ENCODE peak calls at places on chromosomes 12 and 14, in six cellular contexts. One of them, this sample, is unnamed.

GRCh38 chr12:55974308-55974724 is 438 bp downstream of the RAB5B start:
- DNase-seq in mucosa of descending colon: no peak
- DNase-seq in fibroblast of pulmonary artery: peak; percentile 50
- DNase-seq in stomach: peak; percentile 54
- DNase-seq in heart left ventricle: peak; percentile 65
- DNase-seq in cardiac fibroblast: peak; percentile 58
- DNase-seq in this sample: peak; percentile 49

GRCh38 chr14:102655154-102655553 is 62.7 kb downstream of the RCOR1 start:
- DNase-seq in stomach: no peak
- DNase-seq in cardiac fibroblast: peak; percentile 55
- DNase-seq in fibroblast of pulmonary artery: peak; percentile 78
- DNase-seq in heart left ventricle: no peak
- DNase-seq in mucosa of descending colon: no peak
- DNase-seq in this sample: peak; percentile 24

GRCh38 chr14:21672116-21672515 is 1.5 kb downstream of the OR4E1 start:
- DNase-seq in mucosa of descending colon: no peak
- DNase-seq in stomach: no peak
- DNase-seq in fibroblast of pulmonary artery: peak; percentile 24
- DNase-seq in heart left ventricle: no peak
- DNase-seq in cardiac fibroblast: no peak
- DNase-seq in this sample: peak; percentile 27

GRCh38 chr12:90399317-90399716 is 555.7 kb downstream of the CCER1 start:
- DNase-seq in stomach: no peak
- DNase-seq in heart left ventricle: no peak
- DNase-seq in cardiac fibroblast: peak; percentile 4
- DNase-seq in fibroblast of pulmonary artery: no peak
- DNase-seq in mucosa of descending colon: no peak
- DNase-seq in this sample: peak; percentile 36

GRCh38 chr12:105835505-105835904 is 303.2 kb downstream of the NUAK1 start:
- DNase-seq in fibroblast of pulmonary artery: no peak
- DNase-seq in stomach: no peak
- DNase-seq in cardiac fibroblast: no peak
- DNase-seq in mucosa of descending colon: no peak
- DNase-seq in heart left ventricle: no peak
- DNase-seq in this sample: no peak

GRCh38 chr12:938810-939209 is 10.7 kb downstream of the RAD52 start:
- DNase-seq in stomach: peak; percentile 1
- DNase-seq in fibroblast of pulmonary artery: no peak
- DNase-seq in cardiac fibroblast: no peak
- DNase-seq in heart left ventricle: no peak
- DNase-seq in mucosa of descending colon: no peak
- DNase-seq in this sample: no peak

GRCh38 chr12:116443706-116444589 is 115.2 kb upstream of the MAP1LC3B2 start:
- DNase-seq in heart left ventricle: no peak
- DNase-seq in fibroblast of pulmonary artery: no peak
- DNase-seq in cardiac fibroblast: no peak
- DNase-seq in stomach: no peak
- DNase-seq in mucosa of descending colon: no peak
- DNase-seq in this sample: no peak

GRCh38 chr14:75277796-75278421 is 719 bp upstream of the FOS start:
- DNase-seq in stomach: no peak
- DNase-seq in mucosa of descending colon: no peak
- DNase-seq in cardiac fibroblast: peak; percentile 85
- DNase-seq in heart left ventricle: no peak
- DNase-seq in fibroblast of pulmonary artery: peak; percentile 78
- DNase-seq in this sample: no peak

GRCh38 chr14:67547224-67547780 is 14.2 kb downstream of the PLEKHH1 start:
- DNase-seq in mucosa of descending colon: no peak
- DNase-seq in stomach: no peak
- DNase-seq in fibroblast of pulmonary artery: no peak
- DNase-seq in heart left ventricle: no peak
- DNase-seq in cardiac fibroblast: no peak
- DNase-seq in this sample: no peak

GRCh38 chr12:6420364-6420763 is 24.4 kb upstream of the CD27 start:
- DNase-seq in stomach: no peak
- DNase-seq in heart left ventricle: no peak
- DNase-seq in mucosa of descending colon: no peak
- DNase-seq in fibroblast of pulmonary artery: no peak
- DNase-seq in cardiac fibroblast: no peak
- DNase-seq in this sample: no peak

GRCh38 chr14:46717211-46717610 is 65.6 kb upstream of the RPL10L start:
- DNase-seq in mucosa of descending colon: no peak
- DNase-seq in stomach: no peak
- DNase-seq in heart left ventricle: no peak
- DNase-seq in fibroblast of pulmonary artery: no peak
- DNase-seq in cardiac fibroblast: no peak
- DNase-seq in this sample: no peak

GRCh38 chr12:89253483-89253882 is 98.8 kb downstream of the DUSP6 start:
- DNase-seq in heart left ventricle: no peak
- DNase-seq in mucosa of descending colon: no peak
- DNase-seq in cardiac fibroblast: no peak
- DNase-seq in stomach: no peak
- DNase-seq in fibroblast of pulmonary artery: no peak
- DNase-seq in this sample: no peak

GRCh38 chr14:24204163-24205146 is 1.0 kb upstream of the TSSK4 start:
- DNase-seq in cardiac fibroblast: no peak
- DNase-seq in fibroblast of pulmonary artery: no peak
- DNase-seq in heart left ventricle: no peak
- DNase-seq in mucosa of descending colon: no peak
- DNase-seq in stomach: no peak
- DNase-seq in this sample: no peak

GRCh38 chr12:75364918-75365317 is 26.0 kb upstream of the GLIPR1L2 start:
- DNase-seq in fibroblast of pulmonary artery: peak; percentile 18
- DNase-seq in cardiac fibroblast: no peak
- DNase-seq in stomach: no peak
- DNase-seq in mucosa of descending colon: no peak
- DNase-seq in heart left ventricle: no peak
- DNase-seq in this sample: peak; percentile 80

GRCh38 chr14:22549981-22550670 is 38.9 kb downstream of the DAD1 start:
- DNase-seq in mucosa of descending colon: no peak
- DNase-seq in heart left ventricle: no peak
- DNase-seq in cardiac fibroblast: peak; percentile 42
- DNase-seq in stomach: no peak
- DNase-seq in fibroblast of pulmonary artery: peak; percentile 62
- DNase-seq in this sample: no peak

GRCh38 chr12:4041191-4041885 is 168.1 kb upstream of the PARP11 start:
- DNase-seq in fibroblast of pulmonary artery: no peak
- DNase-seq in heart left ventricle: no peak
- DNase-seq in cardiac fibroblast: no peak
- DNase-seq in mucosa of descending colon: peak; percentile 46
- DNase-seq in stomach: no peak
- DNase-seq in this sample: no peak

GRCh38 chr12:69556383-69556782 is 28.9 kb upstream of the CCT2 start:
- DNase-seq in mucosa of descending colon: no peak
- DNase-seq in stomach: no peak
- DNase-seq in heart left ventricle: no peak
- DNase-seq in cardiac fibroblast: no peak
- DNase-seq in fibroblast of pulmonary artery: no peak
- DNase-seq in this sample: no peak

GRCh38 chr12:25155031-25155576 is 39.9 kb downstream of the DNAI7 start:
- DNase-seq in stomach: no peak
- DNase-seq in heart left ventricle: no peak
- DNase-seq in fibroblast of pulmonary artery: peak; percentile 53
- DNase-seq in mucosa of descending colon: no peak
- DNase-seq in cardiac fibroblast: peak; percentile 42
- DNase-seq in this sample: peak; percentile 49

GRCh38 chr12:107475900-107476299 is 209.7 kb upstream of the PWP1 start:
- DNase-seq in mucosa of descending colon: no peak
- DNase-seq in cardiac fibroblast: no peak
- DNase-seq in heart left ventricle: no peak
- DNase-seq in fibroblast of pulmonary artery: no peak
- DNase-seq in stomach: no peak
- DNase-seq in this sample: no peak

GRCh38 chr14:68819260-68819691 is 26.4 kb upstream of the ZFP36L1 start:
- DNase-seq in stomach: peak; percentile 50
- DNase-seq in fibroblast of pulmonary artery: peak; percentile 53
- DNase-seq in mucosa of descending colon: peak; percentile 75
- DNase-seq in cardiac fibroblast: peak; percentile 63
- DNase-seq in heart left ventricle: peak; percentile 31
- DNase-seq in this sample: peak; percentile 90

GRCh38 chr12:84562331-84562730 is 350.3 kb downstream of the SLC6A15 start:
- DNase-seq in heart left ventricle: no peak
- DNase-seq in cardiac fibroblast: no peak
- DNase-seq in fibroblast of pulmonary artery: no peak
- DNase-seq in stomach: no peak
- DNase-seq in mucosa of descending colon: no peak
- DNase-seq in this sample: no peak

GRCh38 chr12:71661977-71662522 is 1.6 kb downstream of the ZFC3H1 start:
- DNase-seq in stomach: no peak
- DNase-seq in mucosa of descending colon: no peak
- DNase-seq in heart left ventricle: no peak
- DNase-seq in fibroblast of pulmonary artery: peak; percentile 82
- DNase-seq in cardiac fibroblast: peak; percentile 79
- DNase-seq in this sample: peak; percentile 28

GRCh38 chr12:113924341-113924740 is 41.8 kb downstream of the RBM19 start:
- DNase-seq in fibroblast of pulmonary artery: no peak
- DNase-seq in heart left ventricle: no peak
- DNase-seq in cardiac fibroblast: no peak
- DNase-seq in stomach: no peak
- DNase-seq in mucosa of descending colon: no peak
- DNase-seq in this sample: no peak

GRCh38 chr12:110365743-110366473 is 37.6 kb downstream of the ANAPC7 start:
- DNase-seq in stomach: no peak
- DNase-seq in mucosa of descending colon: no peak
- DNase-seq in cardiac fibroblast: no peak
- DNase-seq in heart left ventricle: no peak
- DNase-seq in fibroblast of pulmonary artery: no peak
- DNase-seq in this sample: no peak
- TF ChIP-seq CTCF in stomach: no peak
- TF ChIP-seq CTCF in mucosa of descending colon: no peak
- TF ChIP-seq CTCF in cardiac fibroblast: no peak
- TF ChIP-seq CTCF in heart left ventricle: no peak
- TF ChIP-seq CTCF in fibroblast of pulmonary artery: no peak
- TF ChIP-seq CTCF in this sample: no peak

DNA sequence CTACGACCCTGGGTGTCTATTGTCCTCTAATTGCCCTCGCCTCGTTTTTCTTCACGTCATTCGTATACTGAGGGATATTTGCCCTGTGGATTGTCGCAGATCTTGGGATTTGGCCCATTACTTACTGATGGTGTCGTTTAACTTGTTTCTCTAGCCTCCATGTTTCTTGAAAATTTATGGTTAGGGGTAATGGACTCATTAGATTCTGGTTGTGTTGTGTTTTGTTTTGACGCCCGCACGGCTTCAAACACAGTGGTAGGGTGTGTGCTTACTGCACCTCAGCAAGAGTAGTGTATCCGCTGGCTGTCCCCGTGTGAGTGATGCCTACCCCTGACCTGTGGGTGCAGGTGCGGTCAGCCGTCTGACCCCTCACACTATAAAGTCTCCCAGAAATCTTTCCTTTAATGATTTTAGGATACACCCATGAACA is 874 bp upstream of the RNU6-8 start:
- DNase-seq in cardiac fibroblast: peak; percentile 3
- DNase-seq in mucosa of descending colon: peak; percentile 48
- DNase-seq in heart left ventricle: peak; percentile 43
- DNase-seq in fibroblast of pulmonary artery: peak; percentile 3
- DNase-seq in stomach: no peak
- DNase-seq in this sample: no peak
- H3K4me3 ChIP-seq in cardiac fibroblast: peak overlapping the region; percentile 50
- H3K4me3 ChIP-seq in mucosa of descending colon: peak overlapping the region; percentile 14
- H3K4me3 ChIP-seq in heart left ventricle: peak overlapping the region; percentile 70
- H3K4me3 ChIP-seq in fibroblast of pulmonary artery: peak overlapping the region; percentile 70
- H3K4me3 ChIP-seq in stomach: peak overlapping the region; percentile 78
- H3K4me3 ChIP-seq in this sample: peak overlapping the region; percentile 63

GRCh38 chr12:8948711-8949524 is 527 bp downstream of the M6PR start:
- DNase-seq in mucosa of descending colon: no peak
- DNase-seq in cardiac fibroblast: peak; percentile 50
- DNase-seq in fibroblast of pulmonary artery: peak; percentile 63
- DNase-seq in heart left ventricle: no peak
- DNase-seq in stomach: no peak
- DNase-seq in this sample: peak; percentile 41

GRCh38 chr12:8950287-8950574 is 786 bp upstream of the M6PR start:
- DNase-seq in cardiac fibroblast: no peak
- DNase-seq in fibroblast of pulmonary artery: no peak
- DNase-seq in mucosa of descending colon: no peak
- DNase-seq in stomach: no peak
- DNase-seq in heart left ventricle: no peak
- DNase-seq in this sample: no peak

GRCh38 chr12:8951744-8952143 is 2.3 kb upstream of the M6PR start:
- DNase-seq in stomach: no peak
- DNase-seq in mucosa of descending colon: no peak
- DNase-seq in heart left ventricle: no peak
- DNase-seq in cardiac fibroblast: no peak
- DNase-seq in fibroblast of pulmonary artery: no peak
- DNase-seq in this sample: no peak

GRCh38 chr12:8949525-8950286 is at the start of gene M6PR:
- DNase-seq in stomach: peak; percentile 90
- DNase-seq in fibroblast of pulmonary artery: peak; percentile 94
- DNase-seq in cardiac fibroblast: peak; percentile 95
- DNase-seq in mucosa of descending colon: peak; percentile 94
- DNase-seq in heart left ventricle: peak; percentile 95
- DNase-seq in this sample: peak; percentile 93

DNA sequence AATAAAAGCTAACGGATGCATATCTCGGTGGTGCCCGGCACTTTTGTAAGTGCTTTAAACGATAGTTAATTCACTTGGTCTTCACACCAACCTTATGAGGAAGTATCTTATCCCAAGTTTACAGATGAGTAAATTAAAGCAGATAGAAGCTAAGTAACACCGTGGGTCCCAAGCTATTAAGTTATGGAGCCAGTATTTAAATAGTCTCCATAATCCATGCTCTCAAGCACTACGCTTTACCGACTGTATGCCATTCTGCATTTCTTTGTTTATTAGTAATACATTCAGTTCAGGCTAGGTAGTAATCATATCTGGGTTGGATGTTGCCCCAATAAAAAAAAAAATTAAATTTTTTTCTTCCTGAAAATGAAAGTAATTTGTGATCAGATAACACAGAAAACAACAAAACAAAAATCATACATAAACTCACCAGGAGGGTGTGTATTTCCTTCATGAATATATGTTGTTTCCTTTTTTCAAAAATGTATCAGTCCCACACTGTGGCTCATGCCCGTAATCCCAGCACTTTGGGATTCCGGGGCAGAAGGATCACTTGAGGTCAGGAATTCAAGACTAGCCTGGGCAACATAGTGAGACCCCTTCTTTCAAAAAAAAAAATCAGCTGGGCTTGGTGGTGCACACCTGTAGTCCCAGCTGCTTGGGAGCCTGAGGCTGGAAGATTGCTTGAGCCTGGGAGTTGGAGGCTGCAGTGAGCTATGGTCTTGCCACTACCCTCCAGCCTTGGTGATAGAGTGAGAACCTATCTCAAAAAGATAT is 1.4 kb upstream of the M6PR start:
- DNase-seq in mucosa of descending colon: no peak
- DNase-seq in stomach: no peak
- DNase-seq in cardiac fibroblast: no peak
- DNase-seq in fibroblast of pulmonary artery: no peak
- DNase-seq in heart left ventricle: no peak
- DNase-seq in this sample: no peak
- TF ChIP-seq CTCF in mucosa of descending colon: no peak
- TF ChIP-seq CTCF in stomach: no peak
- TF ChIP-seq CTCF in cardiac fibroblast: no peak
- TF ChIP-seq CTCF in fibroblast of pulmonary artery: no peak
- TF ChIP-seq CTCF in heart left ventricle: no peak
- TF ChIP-seq CTCF in this sample: no peak

DNA sequence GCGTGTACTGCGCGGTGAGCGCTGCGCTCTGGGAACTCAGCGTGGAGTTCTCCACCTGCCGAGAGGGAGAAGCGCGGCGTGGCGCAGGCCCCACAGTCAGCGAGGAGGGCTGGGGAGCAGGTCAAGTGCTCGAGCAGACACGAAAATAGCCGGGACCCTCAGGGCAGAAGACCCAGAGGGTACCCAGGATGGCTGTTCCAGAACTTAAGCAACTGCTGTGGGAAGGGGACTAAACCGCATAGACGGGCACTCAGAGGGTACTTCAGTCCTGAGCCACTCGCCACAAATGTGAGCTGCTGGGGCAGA is 59.4 kb upstream of the GPR68 start:
- DNase-seq in cardiac fibroblast: no peak
- DNase-seq in heart left ventricle: no peak
- DNase-seq in mucosa of descending colon: no peak
- DNase-seq in stomach: no peak
- DNase-seq in fibroblast of pulmonary artery: no peak
- DNase-seq in this sample: no peak
- H3K4me3 ChIP-seq in cardiac fibroblast: no peak overlapping the region
- H3K4me3 ChIP-seq in heart left ventricle: no peak overlapping the region
- H3K4me3 ChIP-seq in mucosa of descending colon: no peak overlapping the region
- H3K4me3 ChIP-seq in stomach: no peak overlapping the region
- H3K4me3 ChIP-seq in fibroblast of pulmonary artery: no peak overlapping the region
- H3K4me3 ChIP-seq in this sample: no peak overlapping the region